ENCODE peak calls at places on chromosomes 1 and 21, in seven cellular contexts. V is LoVo, W is thoracic aorta, C is HFFc6, H is EL, E is type B pancreatic cell, F is T1000. Q is an unnamed sample.

GRCh38 chr1:16237343-16237830 is 404 bp upstream of the CPLANE2 start:
- DNase-seq in V (peak), W (no peak), C (peak), H (peak), E (no peak), F (no peak), Q (no peak)

GRCh38 chr1:56576880-56577858 is 2.2 kb downstream of the PLPP3 start:
- DNase-seq in V (peak), W (no peak), C (no peak), H (peak), E (no peak), F (no peak), Q (peak)

GRCh38 chr1:33326690-33327300 is 5.9 kb upstream of the A3GALT2 start:
- DNase-seq in V (no peak), W (no peak), C (no peak), H (no peak), E (no peak), F (no peak), Q (no peak)

GRCh38 chr1:62285984-62286481 is 33.2 kb downstream of the KANK4 start:
- DNase-seq in V (no peak), W (no peak), C (no peak), H (no peak), E (no peak), F (no peak), Q (no peak)

GRCh38 chr1:86380257-86380861 is 15.8 kb downstream of the ODF2L start:
- DNase-seq in V (peak), W (no peak), C (peak), H (peak), E (no peak), F (no peak), Q (peak)

GRCh38 chr1:185054365-185055060 is 9.2 kb downstream of the RNF2 start:
- DNase-seq in V (no peak), W (no peak), C (no peak), H (no peak), E (no peak), F (no peak), Q (no peak)

GRCh38 chr21:28871388-28872015 is 121.2 kb downstream of the LTN1 start:
- DNase-seq in V (no peak), W (no peak), C (peak), H (no peak), E (no peak), F (no peak), Q (peak)

GRCh38 chr1:87062687-87063086 is 148.3 kb downstream of the HS2ST1 start:
- DNase-seq in V (no peak), W (no peak), C (no peak), H (no peak), E (no peak), F (no peak), Q (no peak)

GRCh38 chr1:44294588-44295007 is 60.5 kb downstream of the ERI3 start:
- DNase-seq in V (no peak), W (no peak), C (peak), H (peak), E (no peak), F (no peak), Q (peak)

GRCh38 chr21:42807938-42808613 is 71.3 kb downstream of the WDR4 start:
- DNase-seq in V (no peak), W (no peak), C (no peak), H (no peak), E (no peak), F (no peak), Q (no peak)

GRCh38 chr21:37206531-37206930 is 60.6 kb downstream of the VPS26C start:
- DNase-seq in V (no peak), W (no peak), C (no peak), H (no peak), E (no peak), F (no peak), Q (no peak)

GRCh38 chr1:241747992-241748391 is 95.9 kb downstream of the WDR64 start:
- DNase-seq in V (no peak), W (no peak), C (no peak), H (no peak), E (no peak), F (no peak), Q (no peak)

GRCh38 chr1:157170677-157171515 is 32.7 kb upstream of the ETV3 start:
- DNase-seq in V (peak), W (no peak), C (peak), H (peak), E (peak), F (no peak), Q (no peak)

GRCh38 chr1:184299076-184299790 is 87.6 kb upstream of the C1orf21 start:
- DNase-seq in V (no peak), W (no peak), C (peak), H (peak), E (no peak), F (peak), Q (peak)

GRCh38 chr21:39713905-39714304 is 31.1 kb upstream of the IGSF5 start:
- DNase-seq in V (no peak), W (no peak), C (no peak), H (no peak), E (no peak), F (no peak), Q (no peak)

GRCh38 chr1:63321061-63321787 is 1.1 kb upstream of the FOXD3 start:
- DNase-seq in V (no peak), W (no peak), C (no peak), H (no peak), E (no peak), F (no peak), Q (no peak)